ENCODE peak calls at places on chromosomes 4 and X, in nine cellular contexts. One of them, this sample, is unnamed.
A peak's percentile ranks its signal among the peaks of the same experiment; 100 is the strongest.

GRCh38 chr4:87498446-87498900 is 30.7 kb downstream of the SPARCL1 start:
- ATAC-seq in aorta: peak; percentile 55
- ATAC-seq in RWPE2: no peak
- ATAC-seq in activated CD8-positive, alpha-beta T cell treated with anti-CD3 and anti-CD28 coated beads, Interleukin-2, amount 10 ng/mL, durations not matched to agents 7 days and 5 days: no peak
- ATAC-seq in stimulated activated naive CD8-positive, alpha-beta T cell treated with anti-CD3 and anti-CD28 coated beads, Interleukin-15, amount 100 ng/mL, for 72 hours: peak; percentile 56
- ATAC-seq in HCT116: no peak
- ATAC-seq in DND-41: no peak
- ATAC-seq in A549: no peak
- ATAC-seq in left colon: peak; percentile 34
- ATAC-seq in this sample: peak; percentile 67

GRCh38 chr4:189525304-189525703 is 415.4 kb upstream of the FRG1 start:
- ATAC-seq in aorta: no peak
- ATAC-seq in RWPE2: no peak
- ATAC-seq in activated CD8-positive, alpha-beta T cell treated with anti-CD3 and anti-CD28 coated beads, Interleukin-2, amount 10 ng/mL, durations not matched to agents 7 days and 5 days: no peak
- ATAC-seq in stimulated activated naive CD8-positive, alpha-beta T cell treated with anti-CD3 and anti-CD28 coated beads, Interleukin-15, amount 100 ng/mL, for 72 hours: no peak
- ATAC-seq in HCT116: no peak
- ATAC-seq in DND-41: no peak
- ATAC-seq in A549: no peak
- ATAC-seq in left colon: no peak
- ATAC-seq in this sample: no peak

GRCh38 chr4:149238097-149238496 is 577.5 kb downstream of the IQCM start:
- ATAC-seq in aorta: no peak
- ATAC-seq in RWPE2: no peak
- ATAC-seq in activated CD8-positive, alpha-beta T cell treated with anti-CD3 and anti-CD28 coated beads, Interleukin-2, amount 10 ng/mL, durations not matched to agents 7 days and 5 days: no peak
- ATAC-seq in stimulated activated naive CD8-positive, alpha-beta T cell treated with anti-CD3 and anti-CD28 coated beads, Interleukin-15, amount 100 ng/mL, for 72 hours: no peak
- ATAC-seq in HCT116: no peak
- ATAC-seq in DND-41: no peak
- ATAC-seq in A549: no peak
- ATAC-seq in left colon: no peak
- ATAC-seq in this sample: no peak

GRCh38 chr4:128818442-128818841 is 8.9 kb downstream of the JADE1 start:
- ATAC-seq in aorta: no peak
- ATAC-seq in RWPE2: no peak
- ATAC-seq in activated CD8-positive, alpha-beta T cell treated with anti-CD3 and anti-CD28 coated beads, Interleukin-2, amount 10 ng/mL, durations not matched to agents 7 days and 5 days: no peak
- ATAC-seq in stimulated activated naive CD8-positive, alpha-beta T cell treated with anti-CD3 and anti-CD28 coated beads, Interleukin-15, amount 100 ng/mL, for 72 hours: no peak
- ATAC-seq in HCT116: no peak
- ATAC-seq in DND-41: no peak
- ATAC-seq in A549: no peak
- ATAC-seq in left colon: no peak
- ATAC-seq in this sample: no peak

GRCh38 chrX:19866626-19867410 is 20.6 kb downstream of the SH3KBP1 start:
- ATAC-seq in aorta: no peak
- ATAC-seq in RWPE2: no peak
- ATAC-seq in activated CD8-positive, alpha-beta T cell treated with anti-CD3 and anti-CD28 coated beads, Interleukin-2, amount 10 ng/mL, durations not matched to agents 7 days and 5 days: no peak
- ATAC-seq in stimulated activated naive CD8-positive, alpha-beta T cell treated with anti-CD3 and anti-CD28 coated beads, Interleukin-15, amount 100 ng/mL, for 72 hours: no peak
- ATAC-seq in HCT116: no peak
- ATAC-seq in DND-41: peak; percentile 16
- ATAC-seq in A549: no peak
- ATAC-seq in left colon: no peak
- ATAC-seq in this sample: no peak

GRCh38 chrX:1222511-1223252 is 10.2 kb upstream of the CRLF2 start:
- ATAC-seq in aorta: no peak
- ATAC-seq in RWPE2: peak; percentile 62
- ATAC-seq in activated CD8-positive, alpha-beta T cell treated with anti-CD3 and anti-CD28 coated beads, Interleukin-2, amount 10 ng/mL, durations not matched to agents 7 days and 5 days: no peak
- ATAC-seq in stimulated activated naive CD8-positive, alpha-beta T cell treated with anti-CD3 and anti-CD28 coated beads, Interleukin-15, amount 100 ng/mL, for 72 hours: no peak
- ATAC-seq in HCT116: peak; percentile 34
- ATAC-seq in DND-41: no peak
- ATAC-seq in A549: peak; percentile 85
- ATAC-seq in left colon: no peak
- ATAC-seq in this sample: no peak

GRCh38 chr4:95124906-95125504 is 367.2 kb downstream of the BMPR1B start:
- ATAC-seq in aorta: peak; percentile 55
- ATAC-seq in RWPE2: peak; percentile 85
- ATAC-seq in activated CD8-positive, alpha-beta T cell treated with anti-CD3 and anti-CD28 coated beads, Interleukin-2, amount 10 ng/mL, durations not matched to agents 7 days and 5 days: no peak
- ATAC-seq in stimulated activated naive CD8-positive, alpha-beta T cell treated with anti-CD3 and anti-CD28 coated beads, Interleukin-15, amount 100 ng/mL, for 72 hours: no peak
- ATAC-seq in HCT116: peak; percentile 94
- ATAC-seq in DND-41: peak; percentile 61
- ATAC-seq in A549: peak; percentile 82
- ATAC-seq in left colon: peak; percentile 70
- ATAC-seq in this sample: peak; percentile 96

GRCh38 chr4:48705609-48706008 is 74.5 kb downstream of the FRYL start:
- ATAC-seq in aorta: no peak
- ATAC-seq in RWPE2: no peak
- ATAC-seq in activated CD8-positive, alpha-beta T cell treated with anti-CD3 and anti-CD28 coated beads, Interleukin-2, amount 10 ng/mL, durations not matched to agents 7 days and 5 days: no peak
- ATAC-seq in stimulated activated naive CD8-positive, alpha-beta T cell treated with anti-CD3 and anti-CD28 coated beads, Interleukin-15, amount 100 ng/mL, for 72 hours: no peak
- ATAC-seq in HCT116: no peak
- ATAC-seq in DND-41: no peak
- ATAC-seq in A549: no peak
- ATAC-seq in left colon: peak; percentile 49
- ATAC-seq in this sample: no peak

GRCh38 chr4:177381762-177382310 is 60.4 kb downstream of the AGA start:
- ATAC-seq in aorta: no peak
- ATAC-seq in RWPE2: no peak
- ATAC-seq in activated CD8-positive, alpha-beta T cell treated with anti-CD3 and anti-CD28 coated beads, Interleukin-2, amount 10 ng/mL, durations not matched to agents 7 days and 5 days: no peak
- ATAC-seq in stimulated activated naive CD8-positive, alpha-beta T cell treated with anti-CD3 and anti-CD28 coated beads, Interleukin-15, amount 100 ng/mL, for 72 hours: peak; percentile 56
- ATAC-seq in HCT116: no peak
- ATAC-seq in DND-41: no peak
- ATAC-seq in A549: no peak
- ATAC-seq in left colon: no peak
- ATAC-seq in this sample: no peak

GRCh38 chrX:49273181-49273727 is 3.7 kb downstream of the PPP1R3F start:
- ATAC-seq in aorta: no peak
- ATAC-seq in RWPE2: no peak
- ATAC-seq in activated CD8-positive, alpha-beta T cell treated with anti-CD3 and anti-CD28 coated beads, Interleukin-2, amount 10 ng/mL, durations not matched to agents 7 days and 5 days: peak; percentile 8
- ATAC-seq in stimulated activated naive CD8-positive, alpha-beta T cell treated with anti-CD3 and anti-CD28 coated beads, Interleukin-15, amount 100 ng/mL, for 72 hours: peak; percentile 24
- ATAC-seq in HCT116: no peak
- ATAC-seq in DND-41: no peak
- ATAC-seq in A549: no peak
- ATAC-seq in left colon: no peak
- ATAC-seq in this sample: no peak

GRCh38 chr4:107838138-107838618 is 13.4 kb downstream of the SGMS2 start:
- ATAC-seq in aorta: no peak
- ATAC-seq in RWPE2: peak; percentile 40
- ATAC-seq in activated CD8-positive, alpha-beta T cell treated with anti-CD3 and anti-CD28 coated beads, Interleukin-2, amount 10 ng/mL, durations not matched to agents 7 days and 5 days: no peak
- ATAC-seq in stimulated activated naive CD8-positive, alpha-beta T cell treated with anti-CD3 and anti-CD28 coated beads, Interleukin-15, amount 100 ng/mL, for 72 hours: no peak
- ATAC-seq in HCT116: no peak
- ATAC-seq in DND-41: no peak
- ATAC-seq in A549: no peak
- ATAC-seq in left colon: no peak
- ATAC-seq in this sample: no peak

GRCh38 chr4:145552181-145552822 is 66.9 kb upstream of the MMAA start:
- ATAC-seq in aorta: no peak
- ATAC-seq in RWPE2: no peak
- ATAC-seq in activated CD8-positive, alpha-beta T cell treated with anti-CD3 and anti-CD28 coated beads, Interleukin-2, amount 10 ng/mL, durations not matched to agents 7 days and 5 days: no peak
- ATAC-seq in stimulated activated naive CD8-positive, alpha-beta T cell treated with anti-CD3 and anti-CD28 coated beads, Interleukin-15, amount 100 ng/mL, for 72 hours: no peak
- ATAC-seq in HCT116: no peak
- ATAC-seq in DND-41: no peak
- ATAC-seq in A549: no peak
- ATAC-seq in left colon: no peak
- ATAC-seq in this sample: no peak

GRCh38 chr4:2497324-2497723 is 28.4 kb downstream of the RNF4 start:
- ATAC-seq in aorta: no peak
- ATAC-seq in RWPE2: no peak
- ATAC-seq in activated CD8-positive, alpha-beta T cell treated with anti-CD3 and anti-CD28 coated beads, Interleukin-2, amount 10 ng/mL, durations not matched to agents 7 days and 5 days: no peak
- ATAC-seq in stimulated activated naive CD8-positive, alpha-beta T cell treated with anti-CD3 and anti-CD28 coated beads, Interleukin-15, amount 100 ng/mL, for 72 hours: no peak
- ATAC-seq in HCT116: no peak
- ATAC-seq in DND-41: no peak
- ATAC-seq in A549: no peak
- ATAC-seq in left colon: no peak
- ATAC-seq in this sample: no peak

GRCh38 chrX:16914058-16914457 is 32.4 kb upstream of the REPS2 start:
- ATAC-seq in aorta: no peak
- ATAC-seq in RWPE2: no peak
- ATAC-seq in activated CD8-positive, alpha-beta T cell treated with anti-CD3 and anti-CD28 coated beads, Interleukin-2, amount 10 ng/mL, durations not matched to agents 7 days and 5 days: no peak
- ATAC-seq in stimulated activated naive CD8-positive, alpha-beta T cell treated with anti-CD3 and anti-CD28 coated beads, Interleukin-15, amount 100 ng/mL, for 72 hours: no peak
- ATAC-seq in HCT116: no peak
- ATAC-seq in DND-41: no peak
- ATAC-seq in A549: no peak
- ATAC-seq in left colon: no peak
- ATAC-seq in this sample: no peak

GRCh38 chr4:141127884-141128283 is 5.4 kb downstream of the RNF150 start:
- ATAC-seq in aorta: no peak
- ATAC-seq in RWPE2: no peak
- ATAC-seq in activated CD8-positive, alpha-beta T cell treated with anti-CD3 and anti-CD28 coated beads, Interleukin-2, amount 10 ng/mL, durations not matched to agents 7 days and 5 days: no peak
- ATAC-seq in stimulated activated naive CD8-positive, alpha-beta T cell treated with anti-CD3 and anti-CD28 coated beads, Interleukin-15, amount 100 ng/mL, for 72 hours: no peak
- ATAC-seq in HCT116: no peak
- ATAC-seq in DND-41: no peak
- ATAC-seq in A549: no peak
- ATAC-seq in left colon: no peak
- ATAC-seq in this sample: no peak

GRCh38 chrX:19889582-19890342 is 2.4 kb upstream of the SH3KBP1 start:
- ATAC-seq in aorta: no peak
- ATAC-seq in RWPE2: peak; percentile 59
- ATAC-seq in activated CD8-positive, alpha-beta T cell treated with anti-CD3 and anti-CD28 coated beads, Interleukin-2, amount 10 ng/mL, durations not matched to agents 7 days and 5 days: no peak
- ATAC-seq in stimulated activated naive CD8-positive, alpha-beta T cell treated with anti-CD3 and anti-CD28 coated beads, Interleukin-15, amount 100 ng/mL, for 72 hours: peak; percentile 64
- ATAC-seq in HCT116: no peak
- ATAC-seq in DND-41: no peak
- ATAC-seq in A549: peak; percentile 35
- ATAC-seq in left colon: no peak
- ATAC-seq in this sample: peak; percentile 34

GRCh38 chrX:24002792-24003191 is 24.2 kb downstream of the KLHL15 start:
- ATAC-seq in aorta: no peak
- ATAC-seq in RWPE2: no peak
- ATAC-seq in activated CD8-positive, alpha-beta T cell treated with anti-CD3 and anti-CD28 coated beads, Interleukin-2, amount 10 ng/mL, durations not matched to agents 7 days and 5 days: no peak
- ATAC-seq in stimulated activated naive CD8-positive, alpha-beta T cell treated with anti-CD3 and anti-CD28 coated beads, Interleukin-15, amount 100 ng/mL, for 72 hours: no peak
- ATAC-seq in HCT116: no peak
- ATAC-seq in DND-41: no peak
- ATAC-seq in A549: no peak
- ATAC-seq in left colon: peak; percentile 73
- ATAC-seq in this sample: no peak

GRCh38 chr4:8917321-8917811 is 45.7 kb upstream of the HMX1 start:
- ATAC-seq in aorta: no peak
- ATAC-seq in RWPE2: peak; percentile 22
- ATAC-seq in activated CD8-positive, alpha-beta T cell treated with anti-CD3 and anti-CD28 coated beads, Interleukin-2, amount 10 ng/mL, durations not matched to agents 7 days and 5 days: peak; percentile 20
- ATAC-seq in stimulated activated naive CD8-positive, alpha-beta T cell treated with anti-CD3 and anti-CD28 coated beads, Interleukin-15, amount 100 ng/mL, for 72 hours: no peak
- ATAC-seq in HCT116: peak; percentile 33
- ATAC-seq in DND-41: no peak
- ATAC-seq in A549: peak; percentile 16
- ATAC-seq in left colon: no peak
- ATAC-seq in this sample: peak; percentile 38

GRCh38 chrX:20487227-20487626 is 220.5 kb upstream of the RPS6KA3 start:
- ATAC-seq in aorta: no peak
- ATAC-seq in RWPE2: peak; percentile 65
- ATAC-seq in activated CD8-positive, alpha-beta T cell treated with anti-CD3 and anti-CD28 coated beads, Interleukin-2, amount 10 ng/mL, durations not matched to agents 7 days and 5 days: no peak
- ATAC-seq in stimulated activated naive CD8-positive, alpha-beta T cell treated with anti-CD3 and anti-CD28 coated beads, Interleukin-15, amount 100 ng/mL, for 72 hours: no peak
- ATAC-seq in HCT116: peak; percentile 36
- ATAC-seq in DND-41: no peak
- ATAC-seq in A549: peak; percentile 39
- ATAC-seq in left colon: no peak
- ATAC-seq in this sample: peak; percentile 94

GRCh38 chr4:602559-602942 is 22.8 kb upstream of the PDE6B start:
- ATAC-seq in aorta: peak; percentile 22
- ATAC-seq in RWPE2: peak; percentile 71
- ATAC-seq in activated CD8-positive, alpha-beta T cell treated with anti-CD3 and anti-CD28 coated beads, Interleukin-2, amount 10 ng/mL, durations not matched to agents 7 days and 5 days: peak; percentile 87
- ATAC-seq in stimulated activated naive CD8-positive, alpha-beta T cell treated with anti-CD3 and anti-CD28 coated beads, Interleukin-15, amount 100 ng/mL, for 72 hours: peak; percentile 89
- ATAC-seq in HCT116: peak; percentile 99
- ATAC-seq in DND-41: peak; percentile 52
- ATAC-seq in A549: no peak
- ATAC-seq in left colon: peak; percentile 97
- ATAC-seq in this sample: peak; percentile 95